ENCODE peak calls at places on chromosomes 5 and 9, in six cellular contexts. X is mesenchymal stem cell, Q is H9, L is neuronal stem cell, K is H1, G is trophoblast cell. H is an unnamed sample.

GRCh38 chr9:115138151-115138550 is 20.2 kb upstream of the TNC start:
- DNase-seq in L (no peak), G (no peak), X (no peak), Q (no peak), K (no peak), H (peak)

GRCh38 chr9:98908897-98909634 is 34.6 kb upstream of the COL15A1 start:
- DNase-seq in K (no peak), G (no peak), Q (no peak), X (no peak), L (no peak), H (peak)

GRCh38 chr9:86700601-86701000 is 246.7 kb downstream of the GAS1 start:
- DNase-seq in K (no peak), L (no peak), G (no peak), Q (no peak), X (no peak), H (peak)

GRCh38 chr5:84381501-84382362 is 2.9 kb downstream of the EDIL3 start:
- DNase-seq in X (peak), G (peak), L (no peak), Q (no peak), K (no peak), H (no peak)

GRCh38 chr5:14414007-14414406 is 167.6 kb upstream of the OTULINL start:
- DNase-seq in L (no peak), G (no peak), K (no peak), X (no peak), Q (no peak), H (no peak)

GRCh38 chr5:133199366-133199901 is 147.6 kb downstream of the HSPA4 start:
- DNase-seq in Q (no peak), G (no peak), X (no peak), K (no peak), L (no peak), H (no peak)

GRCh38 chr5:57229315-57229714 is 55.5 kb downstream of the GPBP1 start:
- DNase-seq in X (no peak), K (no peak), Q (no peak), G (no peak), L (no peak), H (no peak)

GRCh38 chr9:89522979-89523305 is 25.0 kb upstream of the SEMA4D start:
- DNase-seq in X (no peak), Q (no peak), K (no peak), G (no peak), L (no peak), H (no peak)

GRCh38 chr9:132851421-132851792 is 26.7 kb downstream of the AK8 start:
- DNase-seq in K (no peak), X (no peak), Q (no peak), L (no peak), G (no peak), H (no peak)

DNA sequence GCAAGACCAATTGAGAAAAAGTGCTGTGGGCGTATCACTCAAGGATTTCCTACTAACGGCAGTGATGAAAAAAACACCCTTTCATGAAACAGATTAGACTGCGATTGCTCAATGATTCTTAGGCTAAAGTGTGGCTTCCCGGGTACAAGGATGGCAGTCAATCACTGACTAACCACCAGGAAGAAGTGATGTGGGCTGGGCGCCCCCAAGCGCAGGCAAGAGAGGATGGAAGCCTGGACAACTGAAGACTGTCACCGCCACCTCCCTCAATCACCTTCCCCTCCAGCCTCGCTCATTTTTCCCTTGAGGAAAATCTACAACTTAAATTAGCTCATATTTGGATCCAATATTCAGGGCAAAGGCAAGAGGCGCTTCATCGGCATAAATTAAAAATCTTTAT is 707.2 kb downstream of the MTRR start:
- DNase-seq in K (no peak), G (no peak), L (no peak), Q (no peak), X (no peak), H (no peak)
- H4K8ac ChIP-seq in K (no peak), G (no peak), L (no peak), Q (no peak), X (no peak), H (no peak)

DNA sequence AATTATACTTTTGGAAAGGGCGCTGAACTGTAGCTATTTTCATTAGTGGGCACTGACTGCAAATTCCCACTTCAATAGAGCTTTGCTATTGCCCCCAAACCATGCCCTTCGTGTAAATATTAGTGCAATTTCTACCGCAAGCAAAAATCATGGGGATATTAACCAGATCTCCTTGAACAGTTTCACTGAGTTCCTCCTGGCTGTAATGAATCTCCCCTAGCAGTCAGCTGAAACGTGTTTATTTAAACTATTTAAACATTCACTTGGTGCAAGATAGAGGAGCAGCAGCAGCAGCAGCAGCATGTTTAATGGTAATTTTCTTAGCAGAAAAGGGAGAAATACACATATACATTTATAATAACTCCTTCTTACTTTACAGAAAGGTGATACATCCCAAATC is 54.4 kb downstream of the ARRDC3 start:
- DNase-seq in G (no peak), K (no peak), L (no peak), Q (no peak), X (peak), H (peak)
- H3K18ac ChIP-seq in G (no peak), K (no peak), L (no peak), Q (no peak), X (no peak), H (no peak)

DNA sequence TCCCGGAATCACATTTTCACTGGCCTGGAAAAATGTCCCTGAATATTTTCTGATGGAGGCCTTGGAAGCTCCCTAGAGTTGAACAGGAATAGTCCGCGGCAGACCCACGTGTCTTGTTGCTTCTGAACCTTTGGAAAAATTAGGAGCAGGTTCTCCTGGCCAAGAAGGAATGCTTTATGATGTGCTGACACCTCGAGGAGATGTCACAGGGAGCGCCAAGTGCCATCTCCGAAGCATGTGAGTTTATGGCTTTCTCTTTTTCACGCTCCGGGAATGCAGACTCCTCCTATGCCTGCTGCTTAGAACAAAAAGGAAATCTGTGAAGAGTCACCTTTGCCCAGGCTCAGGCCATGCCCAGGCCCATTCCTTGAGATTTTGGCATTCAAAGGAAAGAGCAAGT is 84.6 kb downstream of the BOD1 start:
- DNase-seq in X (no peak), G (no peak), K (no peak), Q (no peak), L (no peak), H (no peak)
- H3K14ac ChIP-seq in X (no peak), G (no peak), K (no peak), Q (no peak), L (no peak), H (no peak)

DNA sequence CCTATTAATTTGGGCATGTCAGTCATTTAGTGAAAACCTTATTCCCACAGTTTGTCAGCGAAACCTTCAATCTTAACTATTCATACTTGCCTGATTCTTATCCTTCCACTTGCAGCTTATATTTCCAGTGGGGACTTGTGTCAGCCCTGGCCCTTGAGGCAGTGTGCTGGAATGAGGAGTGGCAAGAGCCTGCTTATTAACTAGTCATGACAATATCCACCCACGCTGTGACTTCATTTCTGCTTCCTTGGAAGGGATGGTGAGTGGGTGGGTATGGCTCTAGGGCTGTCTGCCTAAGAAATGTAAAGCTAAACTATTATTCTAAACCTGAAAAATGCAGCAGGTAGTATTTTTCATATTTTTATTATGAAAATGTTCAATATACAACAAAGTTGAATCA is 34.0 kb upstream of the LURAP1L start:
- DNase-seq in L (no peak), K (no peak), X (no peak), Q (no peak), G (peak), H (peak)
- H4K8ac ChIP-seq in L (no peak), K (no peak), X (no peak), Q (no peak), G (no peak), H (no peak)

GRCh38 chr9:104969116-104969515 is 41.2 kb upstream of the ABCA1 start:
- DNase-seq in L (no peak), K (no peak), X (no peak), Q (peak), G (peak), H (no peak)

GRCh38 chr9:104972242-104972866 is 44.4 kb upstream of the ABCA1 start:
- DNase-seq in L (no peak), Q (no peak), G (peak), X (no peak), K (no peak), H (no peak)

GRCh38 chr9:104971521-104971920 is 43.6 kb upstream of the ABCA1 start:
- DNase-seq in K (no peak), Q (no peak), X (no peak), L (no peak), G (peak), H (no peak)

GRCh38 chr9:104970588-104970987 is 42.6 kb upstream of the ABCA1 start:
- DNase-seq in L (no peak), G (peak), Q (no peak), K (no peak), X (peak), H (peak)

DNA sequence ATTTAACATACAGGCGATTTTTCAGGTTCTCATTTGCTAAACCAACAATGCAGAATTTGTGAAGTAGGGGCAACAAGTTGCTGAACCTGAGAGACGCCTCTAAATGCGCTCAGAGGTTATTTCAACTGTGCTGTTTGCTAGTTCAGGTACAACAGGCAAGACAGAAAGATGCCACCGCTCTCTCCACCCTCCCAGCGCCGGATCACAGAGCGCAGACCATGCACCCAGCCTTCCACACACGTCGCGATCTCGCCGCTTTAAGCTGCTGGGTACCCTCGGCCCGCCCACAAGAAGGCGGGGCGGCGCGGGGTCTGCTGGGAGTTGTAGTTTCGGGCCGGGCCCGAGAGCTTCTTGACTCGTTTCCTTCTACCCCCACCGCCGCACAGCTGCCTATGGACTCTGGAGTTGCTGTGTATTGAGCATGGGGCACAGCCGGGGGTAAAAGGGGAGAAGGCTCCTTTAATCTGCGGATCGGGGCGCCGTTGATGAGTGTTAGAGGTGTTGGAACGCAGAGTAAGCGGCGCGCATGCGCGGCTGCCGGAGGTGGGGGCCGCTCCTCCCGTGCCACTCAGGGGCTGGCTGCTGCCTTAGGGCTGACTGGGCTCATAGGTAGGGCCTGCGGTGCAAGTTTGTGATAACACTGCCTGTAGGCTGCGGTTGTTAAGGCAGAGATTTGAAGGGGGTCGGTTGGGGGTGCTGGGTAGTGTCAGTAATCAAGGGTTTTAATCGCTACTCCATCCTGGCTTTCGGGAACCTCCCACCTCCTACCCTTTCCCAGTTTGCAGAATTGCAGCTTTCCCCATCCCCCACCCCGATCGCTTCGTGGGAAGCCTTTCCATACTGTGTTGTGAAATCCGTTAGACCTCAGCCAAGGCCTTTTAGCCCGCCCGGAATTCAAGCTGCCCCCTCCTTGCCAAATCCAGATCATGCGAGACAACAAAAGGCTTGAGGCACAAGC is 40.3 kb upstream of the ABCA1 start:
- DNase-seq in Q (peak), L (peak), K (no peak), X (peak), G (peak), H (peak)
- H3K18ac ChIP-seq in Q (peak), L (peak), K (peak), X (peak), G (peak), H (peak)

GRCh38 chr9:95105519-95106287 is 211.8 kb downstream of the FANCC start:
- DNase-seq in Q (no peak), X (no peak), K (no peak), G (no peak), L (no peak), H (no peak)
- H3K14ac ChIP-seq in Q (no peak), X (no peak), K (no peak), G (no peak), L (no peak), H (no peak)

GRCh38 chr5:44605926-44606325 is 202.8 kb upstream of the MRPS30 start:
- DNase-seq in Q (no peak), G (no peak), X (no peak), L (no peak), K (no peak), H (no peak)

DNA sequence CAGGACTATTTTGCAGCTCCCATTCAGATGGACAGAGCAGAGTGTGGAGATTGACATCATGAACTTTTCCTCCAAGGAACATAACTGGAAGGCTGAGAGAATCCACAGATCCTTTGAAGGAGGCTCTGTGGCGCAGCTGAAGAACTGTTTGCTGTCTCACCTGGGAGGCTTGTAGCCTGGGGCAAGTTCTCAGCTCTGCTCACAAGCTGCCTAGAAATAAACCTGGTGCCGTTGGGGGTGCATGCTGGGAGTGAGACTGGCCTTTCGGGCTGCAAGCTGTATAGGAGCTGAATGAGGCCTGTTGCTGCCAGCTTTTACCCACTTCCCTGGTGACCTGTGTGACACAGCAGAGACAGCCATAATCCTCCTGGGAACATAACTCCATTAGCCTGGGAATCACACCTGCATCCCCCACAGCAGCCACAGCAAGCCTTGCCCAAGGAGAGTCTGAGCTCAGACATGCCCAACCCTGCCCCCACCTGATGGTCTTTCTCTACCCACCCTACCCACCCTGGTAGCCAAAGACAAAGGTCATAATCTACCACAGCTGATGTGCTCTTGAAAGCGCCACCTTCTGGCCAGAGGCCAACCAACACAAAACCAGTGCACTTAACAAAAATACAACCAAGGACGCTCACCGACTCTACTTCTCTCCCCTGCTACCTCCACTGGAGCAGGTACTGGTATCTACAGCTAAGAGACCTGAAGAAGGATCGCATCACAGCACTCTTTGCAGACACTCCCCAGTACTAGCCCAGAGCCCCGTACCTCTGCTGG is 205.1 kb upstream of the MRPS30 start:
- DNase-seq in X (no peak), L (no peak), Q (peak), G (peak), K (no peak), H (no peak)
- H4K8ac ChIP-seq in X (no peak), L (no peak), Q (no peak), G (no peak), K (peak), H (no peak)

DNA sequence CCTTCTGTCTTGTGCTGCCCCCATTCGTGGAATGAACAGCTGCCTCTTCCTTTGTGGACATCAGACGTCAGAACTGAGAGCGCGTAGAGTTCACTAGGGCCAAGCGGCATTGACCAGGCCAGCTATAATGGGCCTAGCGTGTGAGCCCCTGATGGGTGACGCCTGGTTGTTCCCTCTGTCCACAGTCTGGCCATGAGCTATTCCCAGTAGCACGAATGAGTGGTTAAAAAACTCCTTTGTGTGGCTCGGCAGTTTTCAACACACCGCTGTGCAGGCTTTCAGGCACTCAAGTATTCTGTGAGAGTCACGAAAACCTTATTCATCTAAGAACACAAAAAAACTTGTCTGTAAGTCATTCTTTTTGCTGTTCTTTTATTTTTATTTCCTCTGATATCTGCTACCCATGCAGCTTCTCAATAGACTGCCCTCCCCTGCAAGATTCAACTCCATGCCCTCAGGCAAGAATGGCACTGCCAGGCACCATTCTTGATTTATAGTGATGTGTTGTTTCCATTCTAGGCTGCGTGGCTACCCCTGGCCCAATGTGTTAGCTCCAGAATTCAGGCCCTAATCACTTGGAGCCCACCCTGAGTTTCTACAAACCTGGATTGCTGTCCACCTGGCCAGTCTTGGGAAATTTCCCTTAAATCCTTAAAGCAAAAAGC is 52.5 kb downstream of the ANKDD1B start:
- DNase-seq in L (no peak), X (no peak), G (no peak), Q (no peak), K (no peak), H (no peak)
- H3K18ac ChIP-seq in L (peak), X (no peak), G (no peak), Q (no peak), K (no peak), H (no peak)

GRCh38 chr5:115787426-115787825 is 29.0 kb downstream of the CDO1 start:
- DNase-seq in Q (no peak), X (no peak), L (no peak), K (no peak), G (no peak), H (no peak)

GRCh38 chr5:115785395-115786009 is 31.0 kb downstream of the CDO1 start:
- DNase-seq in G (no peak), K (peak), X (no peak), L (peak), Q (peak), H (no peak)

DNA sequence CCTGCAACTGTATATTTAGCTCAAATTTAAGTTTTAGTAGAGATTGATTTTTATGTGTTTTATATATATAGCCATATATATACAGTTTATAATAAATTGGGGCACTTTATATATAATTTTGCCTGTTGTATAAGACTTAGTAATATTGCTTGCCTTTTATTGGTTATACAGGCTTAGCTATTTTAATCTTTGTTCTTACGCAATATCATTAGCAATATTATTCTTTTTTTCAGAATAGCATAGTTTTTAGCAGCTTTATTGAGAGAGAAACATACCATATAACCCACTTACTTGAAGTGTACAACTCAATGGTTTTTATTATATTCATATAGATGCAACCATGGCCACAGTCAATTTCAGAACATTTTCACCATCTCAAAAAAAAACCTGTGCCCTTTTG is 28.0 kb downstream of the CDO1 start:
- DNase-seq in G (no peak), X (no peak), K (no peak), L (no peak), Q (no peak), H (no peak)
- H3K14ac ChIP-seq in G (no peak), X (no peak), K (no peak), L (no peak), Q (no peak), H (no peak)

GRCh38 chr9:126860077-126860756 is at the start of gene ZBTB34:
- DNase-seq in Q (peak), G (peak), K (peak), X (peak), L (peak), H (peak)
- H4K8ac ChIP-seq in Q (no peak), G (peak), K (peak), X (peak), L (no peak), H (peak)